ENCODE peak calls at places on chromosomes 16 and 17, in four cellular contexts. S is breast epithelium, L is cardiac fibroblast, V is HL-60. D is an unnamed sample.

GRCh38 chr16:2795714-2796143 is 2.5 kb upstream of the PRSS41 start:
- DNase-seq in S (no peak), L (no peak), V (no peak), D (no peak)

GRCh38 chr17:68561319-68561718 is 39.8 kb downstream of the FAM20A start:
- DNase-seq in S (no peak), L (peak; percentile 63), V (no peak), D (no peak)

GRCh38 chr16:1533443-1533951 is at the start of gene TMEM204:
- DNase-seq in S (no peak), L (peak; percentile 86), V (no peak), D (no peak)

GRCh38 chr16:81035975-81036750 is 521 bp downstream of the ATMIN start:
- DNase-seq in S (no peak), L (peak; percentile 23), V (peak; percentile 21), D (no peak)

GRCh38 chr17:68807998-68808772 is 147.0 kb downstream of the ABCA8 start:
- DNase-seq in S (no peak), L (peak; percentile 32), V (no peak), D (no peak)

GRCh38 chr17:64051153-64051552 is 30.7 kb upstream of the ICAM2 start:
- DNase-seq in S (no peak), L (no peak), V (no peak), D (no peak)

GRCh38 chr16:15857779-15858560 is 1.1 kb upstream of the MYH11 start:
- DNase-seq in S (peak; percentile 53), L (peak; percentile 31), V (no peak), D (no peak)

GRCh38 chr16:1502092-1503004 is 9.2 kb downstream of the TELO2 start:
- DNase-seq in S (no peak), L (no peak), V (no peak), D (no peak)

GRCh38 chr16:68375801-68376536 is 65.2 kb downstream of the PRMT7 start:
- DNase-seq in S (no peak), L (no peak), V (no peak), D (no peak)

GRCh38 chr17:78677303-78678219 is 100.4 kb upstream of the DNAH17 start:
- DNase-seq in S (no peak), L (no peak), V (no peak), D (no peak)

GRCh38 chr17:41619162-41619933 is 5.0 kb downstream of the KRT17 start:
- DNase-seq in S (peak; percentile 51), L (no peak), V (no peak), D (no peak)

GRCh38 chr17:69943058-69943457 is 132.0 kb upstream of the KCNJ16 start:
- DNase-seq in S (no peak), L (no peak), V (no peak), D (no peak)

GRCh38 chr17:7176870-7177209 is 2.3 kb downstream of the ASGR1 start:
- DNase-seq in S (no peak), L (peak; percentile 24), V (no peak), D (no peak)

GRCh38 chr17:21285164-21286065 is 904 bp downstream of the MAP2K3 start:
- DNase-seq in S (no peak), L (peak; percentile 66), V (no peak), D (no peak)

GRCh38 chr17:77146882-77147281 is 6.1 kb downstream of the SEC14L1 start:
- DNase-seq in S (no peak), L (no peak), V (no peak), D (no peak)

GRCh38 chr17:77145209-77145608 is 4.4 kb downstream of the SEC14L1 start:
- DNase-seq in S (no peak), L (no peak), V (no peak), D (no peak)

GRCh38 chr17:77144227-77144626 is 3.5 kb downstream of the SEC14L1 start:
- DNase-seq in S (no peak), L (no peak), V (no peak), D (peak; percentile 51)

GRCh38 chr17:77147357-77147801 is 6.6 kb downstream of the SEC14L1 start:
- DNase-seq in S (no peak), L (no peak), V (no peak), D (peak; percentile 84)

DNA sequence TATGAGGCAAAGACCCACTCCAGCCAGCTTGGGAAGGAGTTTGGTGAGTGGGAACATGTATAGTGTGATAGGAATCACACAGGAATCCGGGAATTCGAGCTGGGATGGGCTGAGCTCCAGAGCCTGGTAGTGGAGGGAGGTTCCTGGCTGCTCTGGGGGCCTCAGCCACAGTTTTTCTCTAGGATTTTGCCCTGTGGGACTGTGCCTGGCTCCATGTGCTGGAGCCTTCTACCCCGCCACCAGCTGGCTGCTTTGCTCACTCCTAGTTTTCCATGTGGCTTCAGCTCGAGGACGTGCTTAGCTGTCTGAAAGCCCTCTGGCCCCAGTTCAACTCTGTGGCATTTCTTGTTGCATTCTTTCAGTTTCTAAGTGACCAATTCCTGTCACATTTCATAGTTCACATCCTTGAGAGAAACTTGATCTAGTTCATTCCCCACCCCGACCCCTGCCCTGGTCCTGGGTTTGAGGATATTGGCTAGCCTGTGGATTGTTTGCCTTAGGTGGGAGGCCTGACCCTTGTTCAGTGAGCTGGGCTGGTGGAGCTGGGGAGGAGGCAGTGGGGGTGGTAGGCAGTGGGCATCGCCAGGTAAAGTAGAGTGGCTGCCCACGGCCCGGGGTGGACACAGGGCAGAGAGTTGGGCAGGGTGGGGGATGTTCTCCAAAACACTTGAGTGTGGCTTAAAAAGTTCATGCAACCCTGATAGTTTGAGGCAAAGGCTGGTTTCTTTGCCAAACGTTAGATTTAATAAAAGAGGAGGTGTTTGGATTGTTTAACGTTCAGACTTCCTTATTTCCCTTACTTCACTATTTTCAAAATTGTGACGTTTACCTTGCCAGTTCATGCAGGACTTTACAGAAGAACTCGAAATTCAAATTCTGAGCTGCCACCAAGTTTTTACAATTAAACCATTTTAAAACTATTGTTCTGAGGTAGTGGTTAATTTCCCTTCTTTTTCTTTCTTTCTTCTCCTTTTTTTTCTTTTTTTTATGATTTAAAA is 5.2 kb downstream of the SEC14L1 start:
- DNase-seq in S (no peak), L (peak; percentile 88), V (no peak), D (peak; percentile 72)
- TF ChIP-seq CTCF in S (no peak), L (peak; percentile 6), V (no peak), D (no peak)

DNA sequence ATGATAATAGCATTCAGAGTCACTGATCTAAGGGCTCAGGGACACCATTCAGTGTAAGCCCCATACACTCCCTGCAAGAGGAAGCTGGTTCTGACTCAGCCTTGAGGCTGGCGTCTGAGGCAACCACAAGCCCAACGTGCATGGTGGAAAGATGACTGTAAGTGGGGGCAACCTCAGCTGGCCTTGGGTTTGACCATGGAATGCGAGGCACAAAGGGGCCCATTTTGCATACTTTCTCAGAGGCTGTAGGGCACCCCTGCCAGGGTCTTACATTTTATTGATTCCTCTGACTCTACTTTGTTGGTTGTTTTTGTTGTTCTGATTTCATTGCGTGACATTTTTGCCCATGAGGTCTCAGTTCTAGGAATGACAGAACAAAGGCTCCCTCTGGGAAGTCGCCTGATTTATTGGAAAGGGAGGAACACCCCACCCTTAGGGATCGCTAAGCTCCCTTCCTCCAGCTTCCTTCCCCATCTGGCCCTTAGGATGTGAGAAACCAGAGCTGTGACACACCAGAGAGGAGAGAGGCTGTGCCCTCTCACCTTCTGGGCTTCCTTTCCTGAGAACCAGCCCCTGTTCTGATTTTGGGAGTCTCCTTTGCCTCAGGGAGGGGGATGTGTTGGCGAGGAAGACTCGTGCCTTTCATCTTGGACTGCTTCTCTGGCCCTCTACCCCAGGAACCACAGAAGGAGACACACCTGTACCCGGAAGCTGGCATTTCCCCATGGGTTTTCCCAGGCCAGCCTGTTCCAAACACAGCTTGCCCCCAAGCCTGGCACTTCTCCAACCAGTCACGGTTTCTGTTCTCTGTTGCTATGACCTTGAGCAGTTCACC is 5.6 kb upstream of the CIITA start:
- DNase-seq in S (peak; percentile 69), L (peak; percentile 58), V (peak; percentile 70), D (no peak)
- H3K4me3 ChIP-seq in S (no peak overlapping the region), L (no peak overlapping the region), V (no peak overlapping the region), D (no peak overlapping the region)

GRCh38 chr16:60686824-60687223 is 1349.4 kb downstream of the CDH8 start:
- DNase-seq in S (no peak), L (no peak), V (no peak), D (no peak)
- TF ChIP-seq CTCF in S (no peak), L (no peak), V (no peak), D (no peak)

GRCh38 chr16:27303256-27304100 is 10.3 kb upstream of the IL4R start:
- DNase-seq in S (no peak), L (no peak), V (no peak), D (no peak)

GRCh38 chr16:27305839-27306442 is 7.8 kb upstream of the IL4R start:
- DNase-seq in S (peak; percentile 2), L (no peak), V (no peak), D (no peak)

GRCh38 chr16:27305342-27305741 is 8.4 kb upstream of the IL4R start:
- DNase-seq in S (no peak), L (peak; percentile 75), V (no peak), D (no peak)

GRCh38 chr16:27304102-27304501 is 9.7 kb upstream of the IL4R start:
- DNase-seq in S (no peak), L (no peak), V (no peak), D (no peak)

DNA sequence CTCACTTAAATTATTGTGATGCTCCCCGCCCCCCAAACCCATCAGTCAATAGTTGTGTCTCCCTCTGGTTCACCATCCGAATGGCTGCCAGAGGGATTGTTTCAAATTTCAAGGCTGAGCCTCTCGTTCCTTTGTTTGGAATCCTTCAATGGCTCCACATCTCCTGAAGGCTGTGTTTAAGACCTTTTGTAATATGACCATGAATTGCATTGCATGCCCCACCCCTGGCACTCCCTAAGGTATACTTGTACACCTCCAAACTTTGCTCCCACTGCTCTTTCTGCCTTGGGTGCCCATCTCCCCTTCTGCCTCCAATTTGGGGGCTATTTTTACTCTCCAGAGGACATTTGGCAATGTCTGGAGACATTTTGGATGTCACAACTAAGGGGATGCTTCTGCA is 8.9 kb upstream of the IL4R start:
- DNase-seq in S (no peak), L (no peak), V (no peak), D (no peak)
- H3K4me3 ChIP-seq in S (no peak overlapping the region), L (no peak overlapping the region), V (no peak overlapping the region), D (no peak overlapping the region)

GRCh38 chr16:30003670-30004423 is 7.0 kb downstream of the DOC2A start:
- DNase-seq in S (no peak), L (no peak), V (no peak), D (no peak)

GRCh38 chr16:30004424-30004776 is 6.4 kb downstream of the DOC2A start:
- DNase-seq in S (no peak), L (no peak), V (no peak), D (no peak)

GRCh38 chr16:30002614-30003346 is 6.7 kb downstream of the INO80E start:
- DNase-seq in S (no peak), L (no peak), V (no peak), D (no peak)

GRCh38 chr16:29999605-30000004 is 3.6 kb downstream of the INO80E start:
- DNase-seq in S (no peak), L (no peak), V (no peak), D (no peak)

DNA sequence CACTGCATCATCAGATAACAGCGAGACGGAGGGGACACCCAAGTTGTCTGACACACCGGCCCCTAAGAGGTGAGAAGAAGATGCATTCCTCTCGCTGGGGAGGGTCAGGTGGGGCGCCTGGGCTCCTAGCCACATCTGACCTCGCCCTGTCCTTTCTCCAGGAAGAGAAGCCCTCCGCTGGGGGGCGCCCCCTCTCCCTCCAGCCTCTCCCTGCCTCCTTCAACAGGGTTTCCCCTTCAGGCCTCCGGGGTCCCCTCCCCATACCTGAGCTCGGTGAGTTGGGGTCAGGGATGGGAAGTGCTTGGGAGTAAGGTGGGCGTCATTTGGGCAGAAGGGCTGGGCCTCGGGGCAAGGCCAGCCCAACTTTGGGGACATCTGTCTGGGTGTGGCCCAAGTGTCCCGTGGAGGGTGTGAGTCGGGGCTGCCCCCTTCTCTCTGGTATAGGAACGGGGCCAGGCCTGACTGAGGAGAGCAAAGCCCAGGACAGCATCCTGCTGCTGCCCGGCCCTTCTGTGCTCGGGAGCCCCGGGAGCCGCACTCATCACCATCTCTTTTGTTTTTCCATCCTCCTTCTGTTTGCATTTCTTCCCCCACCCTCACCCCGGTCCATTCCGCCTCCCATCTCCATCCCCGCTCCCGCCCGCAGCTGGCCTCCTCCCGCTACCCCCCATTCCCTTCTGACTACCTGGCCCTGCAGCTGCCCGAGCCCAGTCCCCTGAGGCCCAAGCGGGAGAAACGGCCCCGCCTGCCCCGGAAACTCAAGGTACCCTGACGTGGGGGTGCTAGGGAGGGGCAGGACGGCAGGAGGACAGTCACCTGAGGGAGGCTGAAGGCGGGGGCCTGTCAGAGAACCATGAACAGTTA is 5.0 kb downstream of the INO80E start:
- DNase-seq in S (no peak), L (no peak), V (no peak), D (no peak)
- TF ChIP-seq CTCF in S (no peak), L (no peak), V (no peak), D (no peak)

D was measured in GM12864.